ENCODE peak calls at places on chromosomes 2 and 18, in six cellular contexts. One of them, this sample, is unnamed. For H3K4me1, the result is how much of the 10 kb centered on the place peaks cover.

GRCh38 chr2:96243843-96244242 is 22.0 kb downstream of the TMEM127 start:
- DNase-seq in left ventricle myocardium inferior: no peak
- DNase-seq in endodermal cell: no peak
- DNase-seq in neuronal stem cell: no peak
- DNase-seq in right atrium auricular region: no peak
- DNase-seq in CD8-positive, alpha-beta memory T cell: no peak
- DNase-seq in this sample: no peak

GRCh38 chr2:33069894-33070651 is 123.3 kb downstream of the LTBP1 start:
- DNase-seq in neuronal stem cell: no peak
- DNase-seq in CD8-positive, alpha-beta memory T cell: no peak
- DNase-seq in endodermal cell: no peak
- DNase-seq in right atrium auricular region: peak
- DNase-seq in left ventricle myocardium inferior: no peak
- DNase-seq in this sample: peak

GRCh38 chr18:8747440-8747937 is 42.1 kb downstream of the MTCL1 start:
- DNase-seq in right atrium auricular region: peak
- DNase-seq in endodermal cell: no peak
- DNase-seq in CD8-positive, alpha-beta memory T cell: no peak
- DNase-seq in left ventricle myocardium inferior: no peak
- DNase-seq in neuronal stem cell: no peak
- DNase-seq in this sample: no peak

GRCh38 chr2:54240515-54241219 is 15.4 kb downstream of the TSPYL6 start:
- DNase-seq in endodermal cell: peak
- DNase-seq in left ventricle myocardium inferior: peak
- DNase-seq in neuronal stem cell: no peak
- DNase-seq in right atrium auricular region: peak
- DNase-seq in CD8-positive, alpha-beta memory T cell: no peak
- DNase-seq in this sample: no peak

GRCh38 chr2:15557947-15558346 is 3.2 kb downstream of the NBAS start:
- DNase-seq in right atrium auricular region: no peak
- DNase-seq in left ventricle myocardium inferior: no peak
- DNase-seq in CD8-positive, alpha-beta memory T cell: no peak
- DNase-seq in neuronal stem cell: no peak
- DNase-seq in endodermal cell: no peak
- DNase-seq in this sample: no peak

GRCh38 chr2:27051902-27052645 is 606 bp downstream of the AGBL5 start:
- DNase-seq in CD8-positive, alpha-beta memory T cell: no peak
- DNase-seq in left ventricle myocardium inferior: peak
- DNase-seq in endodermal cell: no peak
- DNase-seq in right atrium auricular region: no peak
- DNase-seq in neuronal stem cell: no peak
- DNase-seq in this sample: peak

GRCh38 chr2:44692821-44693220 is 248.7 kb upstream of the SIX3 start:
- DNase-seq in neuronal stem cell: no peak
- DNase-seq in right atrium auricular region: no peak
- DNase-seq in CD8-positive, alpha-beta memory T cell: no peak
- DNase-seq in endodermal cell: no peak
- DNase-seq in left ventricle myocardium inferior: no peak
- DNase-seq in this sample: no peak

GRCh38 chr2:187206071-187206470 is 242.0 kb downstream of the CALCRL start:
- DNase-seq in right atrium auricular region: no peak
- DNase-seq in endodermal cell: no peak
- DNase-seq in CD8-positive, alpha-beta memory T cell: no peak
- DNase-seq in left ventricle myocardium inferior: no peak
- DNase-seq in neuronal stem cell: no peak
- DNase-seq in this sample: no peak

GRCh38 chr2:3324036-3324386 is 53.6 kb downstream of the EIPR1 start:
- DNase-seq in left ventricle myocardium inferior: no peak
- DNase-seq in CD8-positive, alpha-beta memory T cell: no peak
- DNase-seq in neuronal stem cell: no peak
- DNase-seq in right atrium auricular region: no peak
- DNase-seq in endodermal cell: no peak
- DNase-seq in this sample: no peak

GRCh38 chr2:181103659-181104058 is 123.3 kb downstream of the UBE2E3 start:
- DNase-seq in left ventricle myocardium inferior: no peak
- DNase-seq in neuronal stem cell: no peak
- DNase-seq in endodermal cell: no peak
- DNase-seq in CD8-positive, alpha-beta memory T cell: no peak
- DNase-seq in right atrium auricular region: no peak
- DNase-seq in this sample: no peak

GRCh38 chr18:26802330-26803200 is 62.9 kb downstream of the AQP4 start:
- DNase-seq in left ventricle myocardium inferior: no peak
- DNase-seq in CD8-positive, alpha-beta memory T cell: no peak
- DNase-seq in right atrium auricular region: no peak
- DNase-seq in neuronal stem cell: no peak
- DNase-seq in endodermal cell: no peak
- DNase-seq in this sample: peak

GRCh38 chr18:63257453-63257852 is 62.1 kb downstream of the BCL2 start:
- DNase-seq in right atrium auricular region: no peak
- DNase-seq in endodermal cell: no peak
- DNase-seq in CD8-positive, alpha-beta memory T cell: no peak
- DNase-seq in neuronal stem cell: no peak
- DNase-seq in left ventricle myocardium inferior: no peak
- DNase-seq in this sample: no peak
- H3K4me1 ChIP-seq in right atrium auricular region: under half
- H3K4me1 ChIP-seq in endodermal cell: under half
- H3K4me1 ChIP-seq in CD8-positive, alpha-beta memory T cell: under half
- H3K4me1 ChIP-seq in neuronal stem cell: under half
- H3K4me1 ChIP-seq in left ventricle myocardium inferior: under half
- H3K4me1 ChIP-seq in this sample: under half

GRCh38 chr2:211652366-211652765 is 886.2 kb downstream of the ERBB4 start:
- DNase-seq in CD8-positive, alpha-beta memory T cell: no peak
- DNase-seq in neuronal stem cell: no peak
- DNase-seq in right atrium auricular region: no peak
- DNase-seq in endodermal cell: no peak
- DNase-seq in left ventricle myocardium inferior: no peak
- DNase-seq in this sample: no peak
- H3K4me1 ChIP-seq in CD8-positive, alpha-beta memory T cell: under half
- H3K4me1 ChIP-seq in neuronal stem cell: under half
- H3K4me1 ChIP-seq in right atrium auricular region: under half
- H3K4me1 ChIP-seq in endodermal cell: under half
- H3K4me1 ChIP-seq in left ventricle myocardium inferior: under half
- H3K4me1 ChIP-seq in this sample: under half

GRCh38 chr2:160322320-160322719 is 122.2 kb upstream of the ITGB6 start:
- DNase-seq in left ventricle myocardium inferior: no peak
- DNase-seq in right atrium auricular region: no peak
- DNase-seq in neuronal stem cell: no peak
- DNase-seq in CD8-positive, alpha-beta memory T cell: no peak
- DNase-seq in endodermal cell: no peak
- DNase-seq in this sample: no peak

GRCh38 chr2:160324917-160325316 is 124.8 kb upstream of the ITGB6 start:
- DNase-seq in neuronal stem cell: no peak
- DNase-seq in CD8-positive, alpha-beta memory T cell: no peak
- DNase-seq in right atrium auricular region: no peak
- DNase-seq in endodermal cell: no peak
- DNase-seq in left ventricle myocardium inferior: no peak
- DNase-seq in this sample: no peak

GRCh38 chr2:160325413-160325812 is 125.3 kb upstream of the ITGB6 start:
- DNase-seq in left ventricle myocardium inferior: no peak
- DNase-seq in CD8-positive, alpha-beta memory T cell: no peak
- DNase-seq in right atrium auricular region: no peak
- DNase-seq in neuronal stem cell: no peak
- DNase-seq in endodermal cell: no peak
- DNase-seq in this sample: no peak

GRCh38 chr2:160321025-160321424 is 121.0 kb upstream of the ITGB6 start:
- DNase-seq in CD8-positive, alpha-beta memory T cell: no peak
- DNase-seq in neuronal stem cell: no peak
- DNase-seq in endodermal cell: no peak
- DNase-seq in right atrium auricular region: no peak
- DNase-seq in left ventricle myocardium inferior: no peak
- DNase-seq in this sample: no peak

GRCh38 chr2:160324161-160324768 is 124.2 kb upstream of the ITGB6 start:
- DNase-seq in CD8-positive, alpha-beta memory T cell: peak
- DNase-seq in right atrium auricular region: no peak
- DNase-seq in endodermal cell: peak
- DNase-seq in neuronal stem cell: no peak
- DNase-seq in left ventricle myocardium inferior: peak
- DNase-seq in this sample: peak
- H3K4me1 ChIP-seq in CD8-positive, alpha-beta memory T cell: half or more
- H3K4me1 ChIP-seq in right atrium auricular region: under half
- H3K4me1 ChIP-seq in endodermal cell: under half
- H3K4me1 ChIP-seq in neuronal stem cell: under half
- H3K4me1 ChIP-seq in left ventricle myocardium inferior: half or more
- H3K4me1 ChIP-seq in this sample: under half

GRCh38 chr2:219175486-219175885 is 1.2 kb downstream of the CNPPD1 start:
- DNase-seq in left ventricle myocardium inferior: no peak
- DNase-seq in right atrium auricular region: no peak
- DNase-seq in CD8-positive, alpha-beta memory T cell: no peak
- DNase-seq in endodermal cell: no peak
- DNase-seq in neuronal stem cell: no peak
- DNase-seq in this sample: no peak

GRCh38 chr2:219177594-219178376 is at the start of gene RETREG2:
- DNase-seq in endodermal cell: peak
- DNase-seq in right atrium auricular region: peak
- DNase-seq in CD8-positive, alpha-beta memory T cell: peak
- DNase-seq in left ventricle myocardium inferior: peak
- DNase-seq in neuronal stem cell: peak
- DNase-seq in this sample: peak

GRCh38 chr2:219175928-219176817 is 552 bp downstream of the CNPPD1 start:
- DNase-seq in CD8-positive, alpha-beta memory T cell: peak
- DNase-seq in neuronal stem cell: peak
- DNase-seq in right atrium auricular region: peak
- DNase-seq in endodermal cell: no peak
- DNase-seq in left ventricle myocardium inferior: peak
- DNase-seq in this sample: peak

GRCh38 chr2:219178377-219179175 is 501 bp downstream of the RETREG2 start:
- DNase-seq in CD8-positive, alpha-beta memory T cell: no peak
- DNase-seq in left ventricle myocardium inferior: peak
- DNase-seq in neuronal stem cell: peak
- DNase-seq in endodermal cell: no peak
- DNase-seq in right atrium auricular region: peak
- DNase-seq in this sample: peak

GRCh38 chr2:219176818-219177593 is at the start of gene CNPPD1:
- DNase-seq in neuronal stem cell: peak
- DNase-seq in left ventricle myocardium inferior: peak
- DNase-seq in endodermal cell: peak
- DNase-seq in CD8-positive, alpha-beta memory T cell: peak
- DNase-seq in right atrium auricular region: peak
- DNase-seq in this sample: peak
- H3K4me1 ChIP-seq in neuronal stem cell: under half
- H3K4me1 ChIP-seq in left ventricle myocardium inferior: half or more
- H3K4me1 ChIP-seq in endodermal cell: under half
- H3K4me1 ChIP-seq in CD8-positive, alpha-beta memory T cell: half or more
- H3K4me1 ChIP-seq in right atrium auricular region: under half
- H3K4me1 ChIP-seq in this sample: under half

GRCh38 chr18:55265916-55266488 is 306.7 kb upstream of the CCDC68 start:
- DNase-seq in endodermal cell: no peak
- DNase-seq in left ventricle myocardium inferior: no peak
- DNase-seq in neuronal stem cell: no peak
- DNase-seq in CD8-positive, alpha-beta memory T cell: no peak
- DNase-seq in right atrium auricular region: no peak
- DNase-seq in this sample: no peak
- H3K4me1 ChIP-seq in endodermal cell: under half
- H3K4me1 ChIP-seq in left ventricle myocardium inferior: half or more
- H3K4me1 ChIP-seq in neuronal stem cell: under half
- H3K4me1 ChIP-seq in CD8-positive, alpha-beta memory T cell: under half
- H3K4me1 ChIP-seq in right atrium auricular region: under half
- H3K4me1 ChIP-seq in this sample: under half

GRCh38 chr2:42903821-42904575 is 111.6 kb upstream of the HAAO start:
- DNase-seq in neuronal stem cell: no peak
- DNase-seq in right atrium auricular region: peak
- DNase-seq in CD8-positive, alpha-beta memory T cell: no peak
- DNase-seq in endodermal cell: no peak
- DNase-seq in left ventricle myocardium inferior: no peak
- DNase-seq in this sample: no peak

GRCh38 chr2:42906557-42907380 is 114.4 kb upstream of the HAAO start:
- DNase-seq in right atrium auricular region: peak
- DNase-seq in CD8-positive, alpha-beta memory T cell: no peak
- DNase-seq in endodermal cell: peak
- DNase-seq in left ventricle myocardium inferior: peak
- DNase-seq in neuronal stem cell: peak
- DNase-seq in this sample: peak

GRCh38 chr2:42904576-42904876 is 112.1 kb upstream of the HAAO start:
- DNase-seq in CD8-positive, alpha-beta memory T cell: no peak
- DNase-seq in neuronal stem cell: no peak
- DNase-seq in left ventricle myocardium inferior: no peak
- DNase-seq in right atrium auricular region: no peak
- DNase-seq in endodermal cell: no peak
- DNase-seq in this sample: no peak

GRCh38 chr2:42906115-42906556 is 113.8 kb upstream of the HAAO start:
- DNase-seq in endodermal cell: no peak
- DNase-seq in neuronal stem cell: no peak
- DNase-seq in right atrium auricular region: no peak
- DNase-seq in CD8-positive, alpha-beta memory T cell: no peak
- DNase-seq in left ventricle myocardium inferior: no peak
- DNase-seq in this sample: peak

GRCh38 chr2:42905341-42906114 is 113.1 kb upstream of the HAAO start:
- DNase-seq in neuronal stem cell: no peak
- DNase-seq in CD8-positive, alpha-beta memory T cell: no peak
- DNase-seq in right atrium auricular region: no peak
- DNase-seq in endodermal cell: peak
- DNase-seq in left ventricle myocardium inferior: no peak
- DNase-seq in this sample: no peak
- H3K4me1 ChIP-seq in neuronal stem cell: under half
- H3K4me1 ChIP-seq in CD8-positive, alpha-beta memory T cell: under half
- H3K4me1 ChIP-seq in right atrium auricular region: under half
- H3K4me1 ChIP-seq in endodermal cell: under half
- H3K4me1 ChIP-seq in left ventricle myocardium inferior: half or more
- H3K4me1 ChIP-seq in this sample: under half

GRCh38 chr2:172586255-172586891 is 30.5 kb downstream of the PDK1 start:
- DNase-seq in left ventricle myocardium inferior: no peak
- DNase-seq in CD8-positive, alpha-beta memory T cell: peak
- DNase-seq in endodermal cell: no peak
- DNase-seq in neuronal stem cell: no peak
- DNase-seq in right atrium auricular region: no peak
- DNase-seq in this sample: no peak

GRCh38 chr2:172588931-172589330 is 33.0 kb downstream of the PDK1 start:
- DNase-seq in right atrium auricular region: no peak
- DNase-seq in left ventricle myocardium inferior: no peak
- DNase-seq in endodermal cell: no peak
- DNase-seq in neuronal stem cell: no peak
- DNase-seq in CD8-positive, alpha-beta memory T cell: no peak
- DNase-seq in this sample: no peak
- H3K4me1 ChIP-seq in right atrium auricular region: under half
- H3K4me1 ChIP-seq in left ventricle myocardium inferior: under half
- H3K4me1 ChIP-seq in endodermal cell: under half
- H3K4me1 ChIP-seq in neuronal stem cell: under half
- H3K4me1 ChIP-seq in CD8-positive, alpha-beta memory T cell: under half
- H3K4me1 ChIP-seq in this sample: under half